ENCODE peak calls at places on chromosomes 13 and 19, in ten cellular contexts. One of them, this sample, is unnamed.

GRCh38 chr19:23260956-23261355 is 10.8 kb upstream of the ZNF724 start:
- DNase-seq in DMS153: no peak
- DNase-seq in Daoy: no peak
- DNase-seq in cardiac muscle cell: no peak
- DNase-seq in NCI-H2081: no peak
- DNase-seq in left lung: no peak
- DNase-seq in anterior cingulate cortex: no peak
- DNase-seq in Right ventricle myocardium superior: no peak
- DNase-seq in body of pancreas: no peak
- DNase-seq in amniotic stem cell: no peak
- DNase-seq in this sample: no peak

GRCh38 chr13:38914070-38914469 is 76.6 kb downstream of the STOML3 start:
- DNase-seq in DMS153: no peak
- DNase-seq in Daoy: no peak
- DNase-seq in cardiac muscle cell: no peak
- DNase-seq in NCI-H2081: no peak
- DNase-seq in left lung: no peak
- DNase-seq in anterior cingulate cortex: no peak
- DNase-seq in Right ventricle myocardium superior: no peak
- DNase-seq in body of pancreas: no peak
- DNase-seq in amniotic stem cell: no peak
- DNase-seq in this sample: no peak

GRCh38 chr13:36674337-36675212 is 755 bp downstream of the SERTM1 start:
- DNase-seq in DMS153: no peak
- DNase-seq in Daoy: no peak
- DNase-seq in cardiac muscle cell: no peak
- DNase-seq in NCI-H2081: no peak
- DNase-seq in left lung: no peak
- DNase-seq in anterior cingulate cortex: no peak
- DNase-seq in Right ventricle myocardium superior: peak; percentile 29
- DNase-seq in body of pancreas: no peak
- DNase-seq in amniotic stem cell: no peak
- DNase-seq in this sample: no peak

GRCh38 chr19:9018163-9018875 is 8.1 kb upstream of the MUC16 start:
- DNase-seq in DMS153: no peak
- DNase-seq in Daoy: peak; percentile 54
- DNase-seq in cardiac muscle cell: no peak
- DNase-seq in NCI-H2081: no peak
- DNase-seq in left lung: no peak
- DNase-seq in anterior cingulate cortex: no peak
- DNase-seq in Right ventricle myocardium superior: no peak
- DNase-seq in body of pancreas: no peak
- DNase-seq in amniotic stem cell: no peak
- DNase-seq in this sample: no peak

GRCh38 chr13:96963786-96964475 is 30.3 kb downstream of the OXGR1 start:
- DNase-seq in DMS153: peak; percentile 10
- DNase-seq in Daoy: no peak
- DNase-seq in cardiac muscle cell: no peak
- DNase-seq in NCI-H2081: no peak
- DNase-seq in left lung: no peak
- DNase-seq in anterior cingulate cortex: no peak
- DNase-seq in Right ventricle myocardium superior: no peak
- DNase-seq in body of pancreas: no peak
- DNase-seq in amniotic stem cell: no peak
- DNase-seq in this sample: no peak

GRCh38 chr13:35714588-35714987 is 238.1 kb upstream of the MAB21L1 start:
- DNase-seq in DMS153: no peak
- DNase-seq in Daoy: no peak
- DNase-seq in cardiac muscle cell: no peak
- DNase-seq in NCI-H2081: no peak
- DNase-seq in left lung: no peak
- DNase-seq in anterior cingulate cortex: no peak
- DNase-seq in Right ventricle myocardium superior: peak; percentile 73
- DNase-seq in body of pancreas: peak; percentile 5
- DNase-seq in amniotic stem cell: no peak
- DNase-seq in this sample: no peak

GRCh38 chr13:32011971-32012370 is 19.6 kb upstream of the FRY start:
- DNase-seq in DMS153: no peak
- DNase-seq in Daoy: no peak
- DNase-seq in cardiac muscle cell: no peak
- DNase-seq in NCI-H2081: no peak
- DNase-seq in left lung: no peak
- DNase-seq in anterior cingulate cortex: no peak
- DNase-seq in Right ventricle myocardium superior: no peak
- DNase-seq in body of pancreas: no peak
- DNase-seq in amniotic stem cell: no peak
- DNase-seq in this sample: no peak

GRCh38 chr13:30398601-30399072 is 23.7 kb upstream of the UBE2L5 start:
- DNase-seq in DMS153: no peak
- DNase-seq in Daoy: no peak
- DNase-seq in cardiac muscle cell: no peak
- DNase-seq in NCI-H2081: no peak
- DNase-seq in left lung: no peak
- DNase-seq in anterior cingulate cortex: no peak
- DNase-seq in Right ventricle myocardium superior: no peak
- DNase-seq in body of pancreas: no peak
- DNase-seq in amniotic stem cell: no peak
- DNase-seq in this sample: no peak

GRCh38 chr13:30429721-30430694 is 7.7 kb downstream of the UBE2L5 start:
- DNase-seq in DMS153: no peak
- DNase-seq in Daoy: peak; percentile 84
- DNase-seq in cardiac muscle cell: no peak
- DNase-seq in NCI-H2081: no peak
- DNase-seq in left lung: no peak
- DNase-seq in anterior cingulate cortex: no peak
- DNase-seq in Right ventricle myocardium superior: no peak
- DNase-seq in body of pancreas: no peak
- DNase-seq in amniotic stem cell: peak; percentile 75
- DNase-seq in this sample: no peak

GRCh38 chr13:48586591-48587103 is 53.8 kb upstream of the RCBTB2 start:
- DNase-seq in DMS153: no peak
- DNase-seq in Daoy: peak; percentile 7
- DNase-seq in cardiac muscle cell: no peak
- DNase-seq in NCI-H2081: no peak
- DNase-seq in left lung: no peak
- DNase-seq in anterior cingulate cortex: peak; percentile 36
- DNase-seq in Right ventricle myocardium superior: peak; percentile 75
- DNase-seq in body of pancreas: no peak
- DNase-seq in amniotic stem cell: no peak
- DNase-seq in this sample: no peak

GRCh38 chr19:42831221-42832019 is 48.1 kb downstream of the PSG1 start:
- DNase-seq in DMS153: peak; percentile 53
- DNase-seq in Daoy: no peak
- DNase-seq in cardiac muscle cell: no peak
- DNase-seq in NCI-H2081: no peak
- DNase-seq in left lung: no peak
- DNase-seq in anterior cingulate cortex: no peak
- DNase-seq in Right ventricle myocardium superior: no peak
- DNase-seq in body of pancreas: no peak
- DNase-seq in amniotic stem cell: no peak
- DNase-seq in this sample: no peak

GRCh38 chr19:54430306-54431254 is 15.3 kb downstream of the TTYH1 start:
- DNase-seq in DMS153: no peak
- DNase-seq in Daoy: peak; percentile 66
- DNase-seq in cardiac muscle cell: peak; percentile 89
- DNase-seq in NCI-H2081: no peak
- DNase-seq in left lung: no peak
- DNase-seq in anterior cingulate cortex: peak; percentile 65
- DNase-seq in Right ventricle myocardium superior: peak; percentile 56
- DNase-seq in body of pancreas: peak; percentile 72
- DNase-seq in amniotic stem cell: no peak
- DNase-seq in this sample: peak; percentile 21

GRCh38 chr19:50493171-50493570 is 16.5 kb upstream of the GARIN5A start:
- DNase-seq in DMS153: no peak
- DNase-seq in Daoy: no peak
- DNase-seq in cardiac muscle cell: peak; percentile 36
- DNase-seq in NCI-H2081: no peak
- DNase-seq in left lung: no peak
- DNase-seq in anterior cingulate cortex: no peak
- DNase-seq in Right ventricle myocardium superior: peak; percentile 6
- DNase-seq in body of pancreas: no peak
- DNase-seq in amniotic stem cell: no peak
- DNase-seq in this sample: no peak

GRCh38 chr13:110507678-110508381 is 53.7 kb downstream of the RAB20 start:
- DNase-seq in DMS153: peak; percentile 67
- DNase-seq in Daoy: no peak
- DNase-seq in cardiac muscle cell: no peak
- DNase-seq in NCI-H2081: no peak
- DNase-seq in left lung: no peak
- DNase-seq in anterior cingulate cortex: no peak
- DNase-seq in Right ventricle myocardium superior: peak; percentile 72
- DNase-seq in body of pancreas: peak; percentile 89
- DNase-seq in amniotic stem cell: no peak
- DNase-seq in this sample: no peak

GRCh38 chr13:113083402-113084061 is 22.1 kb upstream of the F7 start:
- DNase-seq in DMS153: peak; percentile 17
- DNase-seq in Daoy: peak; percentile 23
- DNase-seq in cardiac muscle cell: no peak
- DNase-seq in NCI-H2081: no peak
- DNase-seq in left lung: peak; percentile 83
- DNase-seq in anterior cingulate cortex: peak; percentile 71
- DNase-seq in Right ventricle myocardium superior: peak; percentile 83
- DNase-seq in body of pancreas: no peak
- DNase-seq in amniotic stem cell: no peak
- DNase-seq in this sample: no peak

GRCh38 chr19:6801397-6802086 is 29.0 kb downstream of the VAV1 start:
- DNase-seq in DMS153: peak; percentile 80
- DNase-seq in Daoy: peak; percentile 84
- DNase-seq in cardiac muscle cell: peak; percentile 0
- DNase-seq in NCI-H2081: no peak
- DNase-seq in left lung: peak; percentile 85
- DNase-seq in anterior cingulate cortex: peak; percentile 32
- DNase-seq in Right ventricle myocardium superior: peak; percentile 85
- DNase-seq in body of pancreas: peak; percentile 75
- DNase-seq in amniotic stem cell: no peak
- DNase-seq in this sample: peak; percentile 69

GRCh38 chr19:41795031-41795461 is 1.3 kb upstream of the CEACAM3 start:
- DNase-seq in DMS153: peak; percentile 51
- DNase-seq in Daoy: peak; percentile 60
- DNase-seq in cardiac muscle cell: peak; percentile 3
- DNase-seq in NCI-H2081: peak; percentile 76
- DNase-seq in left lung: no peak
- DNase-seq in anterior cingulate cortex: no peak
- DNase-seq in Right ventricle myocardium superior: no peak
- DNase-seq in body of pancreas: peak; percentile 67
- DNase-seq in amniotic stem cell: no peak
- DNase-seq in this sample: peak; percentile 29

GRCh38 chr19:30666301-30666803 is 294.2 kb downstream of the ZNF536 start:
- DNase-seq in DMS153: no peak
- DNase-seq in Daoy: peak; percentile 57
- DNase-seq in cardiac muscle cell: peak; percentile 69
- DNase-seq in NCI-H2081: no peak
- DNase-seq in left lung: no peak
- DNase-seq in anterior cingulate cortex: peak; percentile 22
- DNase-seq in Right ventricle myocardium superior: no peak
- DNase-seq in body of pancreas: peak; percentile 56
- DNase-seq in amniotic stem cell: peak; percentile 21
- DNase-seq in this sample: peak; percentile 24

This sample was measured in activated CD4-positive, CD25-positive, alpha-beta regulatory T cell.